ENCODE peak calls at places on chromosomes 13 and 19, in six cellular contexts. S is fibroblast of lung, B is astrocyte, G is tibial artery, I is tibial nerve, C is GM23338. T is an unnamed sample.

GRCh38 chr13:66077286-66077685 is 1152.8 kb downstream of the PCDH9 start:
- DNase-seq in G (no peak), S (peak), C (no peak), I (no peak), B (no peak), T (no peak)

GRCh38 chr13:24688901-24689300 is 8.7 kb downstream of the ATP12A start:
- DNase-seq in G (no peak), S (no peak), C (no peak), I (no peak), B (no peak), T (no peak)

GRCh38 chr13:43776680-43777079 is 10.1 kb downstream of the ENOX1 start:
- DNase-seq in G (no peak), B (no peak), S (no peak), C (peak), I (no peak), T (no peak)

GRCh38 chr19:52211203-52211602 is 21.4 kb downstream of the PPP2R1A start:
- DNase-seq in G (no peak), S (no peak), B (no peak), I (no peak), C (no peak), T (no peak)

GRCh38 chr19:33290082-33290815 is 12.1 kb downstream of the CEBPA start:
- DNase-seq in B (no peak), G (no peak), S (no peak), C (no peak), I (no peak), T (no peak)

GRCh38 chr19:38502410-38503143 is 69.1 kb downstream of the RYR1 start:
- DNase-seq in C (peak), G (no peak), I (no peak), B (no peak), S (no peak), T (no peak)

GRCh38 chr19:28727133-28727834 is 485.7 kb downstream of the UQCRFS1 start:
- DNase-seq in G (no peak), I (no peak), B (no peak), C (peak), S (peak), T (no peak)

GRCh38 chr13:41017153-41017552 is 2.0 kb downstream of the ELF1 start:
- DNase-seq in C (no peak), S (no peak), G (peak), I (no peak), B (no peak), T (no peak)

GRCh38 chr13:32851083-32852064 is 164.8 kb upstream of the KL start:
- DNase-seq in I (peak), B (peak), S (no peak), G (no peak), C (no peak), T (no peak)

GRCh38 chr13:28337196-28338045 is 157.5 kb downstream of the FLT1 start:
- DNase-seq in C (no peak), I (no peak), B (peak), G (no peak), S (peak), T (peak)

GRCh38 chr13:51444922-51445321 is 7.9 kb downstream of the INTS6 start:
- DNase-seq in B (peak), I (no peak), G (no peak), S (peak), C (peak), T (peak)

GRCh38 chr13:60229708-60230272 is 66.1 kb upstream of the DIAPH3 start:
- DNase-seq in C (no peak), S (no peak), G (no peak), I (no peak), B (peak), T (no peak)

GRCh38 chr19:33434090-33434885 is 60.8 kb downstream of the CEBPG start:
- DNase-seq in S (no peak), G (no peak), B (no peak), C (no peak), I (no peak), T (no peak)

DNA sequence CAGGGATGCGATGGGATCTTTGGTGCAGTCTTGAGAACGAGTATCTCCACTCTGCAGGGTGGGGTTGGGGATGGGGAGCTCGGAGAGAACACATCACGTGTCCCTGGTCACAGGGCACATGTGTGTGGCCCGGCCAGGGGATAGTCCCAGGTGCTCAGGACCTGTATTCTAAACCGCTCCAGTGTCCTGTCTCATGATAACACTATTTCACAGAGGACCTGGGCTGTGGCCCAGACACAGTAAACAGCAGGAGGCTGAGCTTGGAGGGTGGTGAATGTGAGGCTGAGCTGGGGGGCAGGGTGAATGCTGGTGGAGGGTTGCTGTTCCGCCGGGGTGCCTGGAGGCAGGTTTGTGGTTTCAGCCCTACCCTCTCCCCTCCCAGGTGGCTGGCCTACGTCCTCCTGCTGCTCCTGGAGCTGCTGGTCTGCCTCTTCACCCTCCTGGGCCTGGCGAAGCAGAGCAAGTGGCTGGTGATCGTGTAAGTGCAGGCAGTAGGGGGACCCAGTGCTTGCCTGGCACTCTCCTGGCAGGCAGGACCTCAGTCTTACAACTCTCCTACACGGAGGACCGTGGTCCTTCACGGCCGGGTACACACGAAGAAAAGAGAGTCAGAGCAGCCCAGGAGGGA is 11.1 kb downstream of the TTYH1 start:
- DNase-seq in G (no peak), B (no peak), C (no peak), S (no peak), I (no peak), T (no peak)
- TF ChIP-seq CTCF in G (no peak), B (no peak), C (no peak), S (no peak), I (no peak), T (no peak)

DNA sequence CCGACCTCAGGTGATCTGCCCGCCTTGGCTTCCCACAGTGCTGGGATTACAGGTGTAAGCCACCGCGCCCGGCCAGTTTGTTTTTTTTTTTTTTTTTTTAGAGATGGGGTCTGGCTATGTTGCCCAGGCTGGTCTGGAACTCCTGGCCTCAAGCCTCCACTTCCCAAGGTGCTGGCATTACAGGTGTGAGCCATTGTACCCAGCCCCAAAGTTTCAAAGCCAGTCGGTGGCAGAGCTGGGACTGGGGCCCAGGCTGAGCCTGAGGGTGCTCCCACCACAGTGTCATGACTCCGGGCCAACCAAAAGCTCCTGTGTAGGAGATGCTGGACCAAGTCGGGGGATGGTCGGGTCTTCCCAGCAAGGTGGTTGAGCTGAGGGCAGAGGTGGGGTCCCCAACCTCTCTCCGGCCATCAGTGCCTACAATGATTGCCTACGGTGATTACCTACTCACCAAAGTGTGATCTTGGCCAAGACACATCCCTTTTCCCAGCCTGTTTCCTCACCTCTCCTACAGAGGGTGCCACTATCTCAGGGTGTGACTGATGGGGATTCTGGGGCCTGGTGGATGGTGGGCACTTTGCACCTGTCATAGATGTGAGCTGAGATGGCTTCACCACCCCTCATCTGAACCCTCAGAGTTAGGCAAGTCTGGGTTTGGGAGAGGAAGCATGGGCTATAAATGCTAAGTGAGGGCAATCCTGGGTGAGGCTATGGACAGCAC is 5.9 kb upstream of the SAMD1 start:
- DNase-seq in C (peak), B (no peak), I (no peak), S (no peak), G (no peak), T (no peak)
- TF ChIP-seq CTCF in C (peak), B (no peak), I (no peak), S (no peak), G (no peak), T (no peak)

GRCh38 chr13:73477441-73477840 is 418.6 kb downstream of the KLF5 start:
- DNase-seq in I (no peak), C (no peak), S (no peak), G (no peak), B (no peak), T (no peak)
- TF ChIP-seq CTCF in I (no peak), C (no peak), S (no peak), G (no peak), B (no peak), T (no peak)

GRCh38 chr19:35231956-35232746 is 3.6 kb upstream of the FAM187B start:
- DNase-seq in I (no peak), C (no peak), G (no peak), S (no peak), B (no peak), T (no peak)

GRCh38 chr19:35240322-35240721 is 8.5 kb upstream of the LSR start:
- DNase-seq in G (no peak), B (no peak), I (no peak), S (no peak), C (no peak), T (no peak)

GRCh38 chr19:35241417-35241816 is 7.4 kb upstream of the LSR start:
- DNase-seq in S (no peak), I (no peak), G (no peak), B (no peak), C (no peak), T (no peak)

GRCh38 chr19:35232912-35233311 is 4.4 kb upstream of the FAM187B start:
- DNase-seq in G (no peak), S (no peak), I (no peak), B (no peak), C (no peak), T (no peak)

DNA sequence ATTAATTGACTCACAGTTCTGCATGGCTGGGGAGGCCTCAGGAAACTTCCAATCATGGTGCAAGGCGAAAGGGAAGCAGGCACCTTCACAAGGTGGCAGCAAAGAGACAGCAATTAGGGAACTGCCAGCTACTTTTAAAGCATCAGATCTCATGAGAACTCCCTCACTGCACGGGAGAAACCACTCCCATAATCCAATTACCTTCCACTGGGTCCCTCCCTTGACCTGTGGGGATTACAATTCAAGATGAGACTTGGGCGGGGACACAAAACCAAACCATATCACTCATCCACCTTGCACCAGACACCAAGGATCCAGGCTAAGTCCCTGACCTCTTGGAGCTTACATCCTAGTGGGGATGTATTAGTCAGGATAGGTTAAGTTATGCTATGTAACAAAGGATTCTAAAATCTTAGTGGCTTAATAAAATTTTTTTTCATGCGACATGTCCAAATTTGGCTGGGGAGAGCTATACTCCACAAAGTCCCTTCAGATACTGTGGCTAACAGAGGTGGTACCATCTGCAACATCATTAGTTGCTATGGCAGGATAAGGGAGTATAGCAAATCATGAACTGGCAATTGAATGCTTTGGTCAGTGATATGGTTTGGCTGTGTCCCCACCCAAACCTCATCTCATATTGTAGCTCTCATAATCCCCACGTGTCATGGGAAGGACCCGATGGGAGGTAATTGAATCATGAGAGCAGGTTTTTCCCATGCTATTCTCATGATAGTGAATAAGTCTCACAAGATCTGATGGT is 8.3 kb upstream of the FAM187B start:
- DNase-seq in G (no peak), C (peak), B (no peak), S (no peak), I (no peak), T (no peak)
- TF ChIP-seq CTCF in G (no peak), C (peak), B (no peak), S (no peak), I (no peak), T (no peak)

DNA sequence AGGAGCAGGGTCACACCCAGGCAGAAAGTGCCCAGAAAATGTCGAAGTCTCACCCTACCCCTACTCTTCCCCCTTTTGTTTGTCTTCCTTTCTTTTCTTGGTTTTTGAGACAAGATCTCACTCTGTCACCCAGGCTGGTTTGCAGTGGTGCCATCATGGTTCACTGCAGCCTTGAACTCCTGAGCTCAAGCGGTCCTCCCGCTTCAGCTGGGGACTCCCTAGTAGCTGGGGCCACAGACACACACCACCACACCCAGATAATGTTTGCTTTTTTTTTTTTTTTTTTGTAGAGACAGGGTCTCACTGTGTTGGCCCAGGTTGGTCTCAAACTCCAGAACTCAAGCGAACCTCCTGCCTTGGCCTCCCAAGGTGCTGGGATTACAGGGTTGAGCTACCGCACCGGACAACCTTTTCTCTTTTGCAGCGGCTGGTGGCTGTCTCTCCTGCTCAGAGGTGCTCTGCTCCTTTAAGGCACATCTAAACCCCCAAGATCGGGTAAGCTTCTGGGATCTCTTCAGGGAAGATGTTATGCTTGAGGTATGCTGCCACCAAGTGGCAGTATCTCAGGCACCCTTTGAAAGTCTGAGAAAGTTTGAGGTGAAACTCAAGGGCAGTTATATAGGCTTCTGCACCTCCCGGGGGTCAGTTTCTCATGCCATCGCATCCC is 22.4 kb upstream of the EBI3 start:
- DNase-seq in B (no peak), I (no peak), G (no peak), S (peak), C (peak), T (peak)
- TF ChIP-seq CTCF in B (peak), I (no peak), G (no peak), S (peak), C (peak), T (peak)

GRCh38 chr19:10452726-10453620 is 32.6 kb downstream of the PDE4A start:
- DNase-seq in G (no peak), S (no peak), B (no peak), C (no peak), I (no peak), T (no peak)

GRCh38 chr19:10454267-10454666 is 33.9 kb downstream of the PDE4A start:
- DNase-seq in G (no peak), B (no peak), I (no peak), S (no peak), C (peak), T (no peak)

GRCh38 chr19:10450853-10451609 is 30.7 kb downstream of the PDE4A start:
- DNase-seq in I (no peak), S (no peak), C (peak), B (no peak), G (no peak), T (no peak)

GRCh38 chr19:10450191-10450852 is 30.0 kb downstream of the PDE4A start:
- DNase-seq in C (no peak), B (no peak), G (no peak), S (no peak), I (no peak), T (no peak)

GRCh38 chr19:10453852-10454251 is 33.5 kb downstream of the PDE4A start:
- DNase-seq in C (no peak), G (no peak), I (no peak), S (no peak), B (no peak), T (no peak)
- TF ChIP-seq CTCF in C (no peak), G (no peak), I (no peak), S (no peak), B (no peak), T (no peak)

DNA sequence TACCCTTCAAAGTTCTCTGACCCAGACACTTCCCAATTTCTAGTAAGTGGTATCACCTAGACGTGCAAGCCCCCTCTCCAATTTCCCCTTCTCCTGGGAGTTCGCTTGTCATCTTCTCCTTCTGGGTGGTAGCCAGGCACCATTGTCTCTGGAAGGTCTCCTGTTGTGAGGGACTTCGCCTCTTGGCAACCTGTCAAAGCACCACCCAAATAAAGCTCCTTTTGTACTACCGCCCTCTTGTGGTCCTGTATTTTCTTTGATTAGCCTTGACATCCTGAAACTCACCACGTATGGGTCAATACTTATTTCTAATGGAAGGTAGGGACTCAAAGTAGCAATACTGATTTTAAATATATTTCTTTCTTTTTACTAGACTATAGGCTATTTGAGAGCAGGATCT is 8.2 kb downstream of the GPC5 start:
- DNase-seq in I (no peak), C (peak), G (no peak), S (peak), B (peak), T (peak)
- TF ChIP-seq CTCF in I (no peak), C (peak), G (no peak), S (peak), B (peak), T (peak)